ENCODE peak calls at places on chromosome 16, in five cellular contexts. D is BJ, A is nephron progenitor cell, O is progenitor cell of endocrine pancreas, U is endothelial cell. H is an unnamed sample.

GRCh38 chr16:83998091-83998490 is 30.0 kb downstream of the NECAB2 start:
- DNase-seq in D (no peak), A (no peak), O (no peak), U (no peak), H (no peak)

GRCh38 chr16:12050361-12050760 is 73.8 kb downstream of the SNX29 start:
- DNase-seq in D (no peak), A (no peak), O (no peak), U (no peak), H (no peak)

GRCh38 chr16:66906916-66907836 is 11.5 kb downstream of the CDH16 start:
- DNase-seq in D (no peak), A (no peak), O (no peak), U (no peak), H (no peak)

GRCh38 chr16:83706394-83706793 is 101.4 kb upstream of the HSBP1 start:
- DNase-seq in D (no peak), A (no peak), O (no peak), U (no peak), H (peak)

GRCh38 chr16:11418506-11418905 is 73.2 kb downstream of the RMI2 start:
- DNase-seq in D (no peak), A (no peak), O (no peak), U (no peak), H (no peak)

GRCh38 chr16:67277999-67278772 is 1.1 kb upstream of the PLEKHG4 start:
- DNase-seq in D (peak), A (no peak), O (no peak), U (no peak), H (peak)

GRCh38 chr16:84560269-84560668 is 55.8 kb upstream of the MEAK7 start:
- DNase-seq in D (no peak), A (no peak), O (no peak), U (no peak), H (no peak)

GRCh38 chr16:9102379-9102778 is 10.9 kb downstream of the HAPSTR1 start:
- DNase-seq in D (peak), A (no peak), O (no peak), U (no peak), H (peak)

DNA sequence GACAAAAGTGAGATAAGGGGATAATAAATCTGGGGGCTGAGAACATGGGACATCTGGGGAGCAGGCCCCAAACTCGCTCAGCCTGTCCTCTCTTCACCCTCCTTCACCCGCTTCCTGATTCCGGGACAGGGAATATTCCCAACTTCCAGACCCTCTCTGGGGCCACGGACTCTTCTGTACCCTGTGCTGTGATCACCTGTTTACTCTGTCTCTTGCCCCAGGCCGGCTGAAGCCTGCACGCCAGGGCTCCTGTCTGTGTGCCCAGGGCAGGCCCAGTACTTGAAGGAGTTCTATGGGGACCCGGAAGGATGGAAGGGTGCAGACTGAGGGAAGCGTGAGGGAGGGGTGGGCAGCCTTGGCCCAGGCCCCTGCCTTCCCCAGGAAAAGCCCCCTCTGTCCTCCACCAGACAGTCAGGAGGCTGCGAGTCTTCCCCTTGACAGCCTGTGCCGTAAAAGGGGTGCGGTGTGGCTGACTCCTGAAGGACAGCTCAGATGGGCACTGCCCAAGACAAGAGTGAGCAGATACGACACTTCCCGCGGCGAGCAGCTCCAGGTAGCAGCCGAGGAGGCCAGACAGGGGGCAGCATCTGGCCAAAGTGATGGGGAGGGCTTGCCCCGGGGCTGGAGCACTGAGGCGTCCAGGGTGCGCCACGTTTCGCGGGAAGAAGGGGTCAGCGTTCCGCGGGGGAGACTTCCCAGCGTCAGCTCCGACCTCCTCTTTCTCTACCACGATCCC is 1.0 kb upstream of the CCNF start:
- DNase-seq in D (no peak), A (peak), O (peak), U (peak), H (no peak)
- TF ChIP-seq CTCF in D (peak), A (no peak), O (no peak), U (no peak), H (peak)

GRCh38 chr16:72399811-72400210 is 227.9 kb upstream of the PMFBP1 start:
- DNase-seq in D (no peak), A (no peak), O (no peak), U (no peak), H (no peak)

GRCh38 chr16:72406390-72406789 is 234.4 kb upstream of the PMFBP1 start:
- DNase-seq in D (no peak), A (no peak), O (no peak), U (no peak), H (no peak)

GRCh38 chr16:72404299-72404698 is 232.3 kb upstream of the PMFBP1 start:
- DNase-seq in D (no peak), A (no peak), O (no peak), U (no peak), H (no peak)

GRCh38 chr16:72401079-72401361 is 229.1 kb upstream of the PMFBP1 start:
- DNase-seq in D (no peak), A (no peak), O (no peak), U (no peak), H (no peak)

DNA sequence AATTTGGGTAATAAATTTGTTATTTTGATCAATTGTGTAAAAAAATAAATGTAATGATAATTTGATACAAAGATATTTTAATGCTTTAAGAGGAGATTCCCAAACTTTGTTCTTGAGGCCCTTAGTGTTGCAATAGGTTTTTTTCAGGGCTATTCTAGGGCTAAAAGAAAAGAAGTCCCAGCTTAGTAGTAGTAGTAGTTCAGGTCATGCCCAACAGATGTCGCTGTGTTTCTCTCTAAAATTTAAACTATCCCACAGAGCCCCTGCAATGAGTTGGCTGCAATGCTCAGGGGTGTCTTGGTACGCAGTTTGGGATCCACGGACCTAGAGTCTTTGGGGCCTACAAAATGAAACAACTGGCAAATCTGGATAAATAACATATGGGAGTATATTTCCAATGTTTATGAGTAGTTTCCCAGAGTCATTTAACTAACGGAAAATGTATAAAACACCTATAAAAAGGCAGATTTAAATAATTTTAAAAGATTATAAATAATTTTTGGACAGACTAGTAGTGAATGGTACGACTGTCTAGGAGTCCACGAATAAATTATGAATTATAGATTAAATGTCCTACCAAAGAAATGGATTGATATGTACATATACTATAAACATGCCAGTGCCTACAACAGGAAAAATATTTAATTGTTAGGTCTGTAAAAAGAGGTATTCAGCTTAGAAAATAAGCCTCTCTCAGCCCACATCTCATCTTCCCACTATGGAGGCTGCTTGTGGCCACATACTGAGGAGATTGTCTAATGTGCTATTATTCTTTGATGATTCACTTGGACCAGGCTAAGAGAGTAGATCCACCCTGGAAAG is 228.5 kb upstream of the PMFBP1 start:
- DNase-seq in D (peak), A (peak), O (peak), U (peak), H (peak)
- TF ChIP-seq CTCF in D (peak), A (peak), O (peak), U (peak), H (peak)

DNA sequence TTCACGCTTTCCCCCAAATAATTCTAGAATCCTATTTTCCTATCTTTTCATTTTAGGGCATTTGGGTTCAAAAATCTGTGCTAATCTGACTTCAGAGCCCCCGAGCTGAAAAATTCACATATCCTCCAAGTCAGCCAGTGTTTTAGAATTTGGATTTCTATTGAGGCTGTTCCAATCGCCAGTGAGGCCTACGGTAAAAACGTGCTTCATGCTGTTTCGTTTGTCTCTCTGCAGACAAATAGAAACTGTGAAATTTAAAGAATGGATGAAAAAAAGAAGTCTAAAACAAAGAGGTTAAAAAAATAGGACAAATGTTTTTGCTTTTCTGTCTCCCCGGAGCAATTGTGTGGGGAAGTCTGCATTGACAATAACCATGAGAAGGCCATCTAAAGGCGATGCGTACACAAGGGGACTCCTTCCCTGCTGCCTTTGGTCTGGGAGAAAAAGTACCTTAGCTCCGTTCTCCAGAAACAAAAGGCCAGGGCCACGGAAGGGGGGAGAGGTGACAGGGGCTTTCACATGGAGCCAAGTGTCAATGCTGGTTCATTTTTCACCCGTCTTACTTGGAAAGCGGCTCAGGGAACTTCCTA is 4.6 kb upstream of the ZFHX3 start:
- DNase-seq in D (no peak), A (no peak), O (no peak), U (no peak), H (no peak)
- TF ChIP-seq CTCF in D (no peak), A (no peak), O (no peak), U (no peak), H (no peak)

DNA sequence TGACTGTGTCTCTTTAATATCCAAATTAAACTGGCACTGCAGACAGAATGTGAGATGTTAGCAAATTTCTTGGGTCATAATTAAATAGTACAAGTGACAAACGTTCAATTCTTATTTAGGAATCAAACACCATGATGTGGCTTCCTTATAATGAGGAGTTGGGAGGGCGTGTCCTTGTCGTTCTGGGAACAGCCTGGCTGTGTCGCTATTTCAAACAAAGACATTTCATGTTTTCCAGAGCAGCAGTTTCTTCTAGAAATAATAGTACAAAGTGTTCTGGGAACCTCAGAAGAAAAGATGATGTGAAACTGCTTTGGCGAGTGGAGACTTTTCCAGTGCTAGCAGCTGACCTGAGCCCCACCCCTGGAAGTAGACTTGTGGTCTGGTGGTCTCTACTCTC is 301.7 kb upstream of the N4BP1 start:
- DNase-seq in D (no peak), A (no peak), O (no peak), U (no peak), H (no peak)
- TF ChIP-seq CTCF in D (peak), A (peak), O (peak), U (no peak), H (no peak)

GRCh38 chr16:69311533-69312388 is 611 bp downstream of the VPS4A start:
- DNase-seq in D (no peak), A (no peak), O (peak), U (peak), H (no peak)
- TF ChIP-seq CTCF in D (peak), A (no peak), O (no peak), U (no peak), H (no peak)

GRCh38 chr16:15466886-15467781 is 32.7 kb downstream of the BMERB1 start:
- DNase-seq in D (no peak), A (no peak), O (no peak), U (no peak), H (no peak)
- TF ChIP-seq CTCF in D (no peak), A (no peak), O (peak), U (no peak), H (no peak)

DNA sequence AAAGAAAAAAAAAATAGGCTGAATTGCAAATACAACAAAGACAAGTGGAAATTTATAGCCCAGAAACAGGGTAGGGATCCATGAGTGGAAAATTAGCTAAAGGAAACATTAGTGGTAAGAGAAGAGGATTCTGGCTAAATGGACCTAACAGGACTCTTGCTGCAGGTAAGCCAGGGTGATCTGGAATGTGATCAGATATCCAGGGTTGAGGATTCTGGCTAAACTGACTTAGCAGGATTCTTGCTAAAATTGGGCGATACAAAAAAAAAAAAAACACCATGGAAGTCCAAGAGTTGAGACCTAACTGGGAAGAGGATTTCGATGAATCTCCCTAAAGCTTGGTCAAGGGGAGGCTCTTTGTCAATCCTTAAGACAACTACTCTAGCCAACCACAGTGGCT is 61.7 kb upstream of the ATF7IP2 start:
- DNase-seq in D (no peak), A (no peak), O (no peak), U (no peak), H (no peak)
- TF ChIP-seq CTCF in D (no peak), A (no peak), O (no peak), U (no peak), H (no peak)

GRCh38 chr16:46689492-46690280 is at the start of gene ORC6:
- DNase-seq in D (no peak), A (peak), O (peak), U (peak), H (peak)
- TF ChIP-seq CTCF in D (peak), A (peak), O (peak), U (no peak), H (peak)

GRCh38 chr16:81996664-81997529 is 14.4 kb downstream of the SDR42E1 start:
- DNase-seq in D (peak), A (no peak), O (no peak), U (no peak), H (no peak)
- TF ChIP-seq CTCF in D (peak), A (no peak), O (no peak), U (peak), H (peak)

GRCh38 chr16:13503960-13504635 is 415.9 kb upstream of the ERCC4 start:
- DNase-seq in D (no peak), A (no peak), O (no peak), U (no peak), H (no peak)

GRCh38 chr16:13510425-13511151 is 409.4 kb upstream of the ERCC4 start:
- DNase-seq in D (no peak), A (no peak), O (no peak), U (no peak), H (no peak)

GRCh38 chr16:13507530-13507929 is 412.4 kb upstream of the ERCC4 start:
- DNase-seq in D (no peak), A (no peak), O (no peak), U (no peak), H (no peak)
- TF ChIP-seq CTCF in D (no peak), A (no peak), O (no peak), U (no peak), H (no peak)